ENCODE peak calls at places on chromosomes 6 and 20, in four cellular contexts. M, U, V and W are unnamed samples. For H3K27me3 and H3K9me3, the result is how much of the 10 kb centered on the place peaks cover.

GRCh38 chr6:132768051-132768517 is 10.4 kb upstream of the VNN2 start:
- DNase-seq in V (no peak), M (no peak), U (peak), W (no peak)

GRCh38 chr20:44065401-44066340 is 121.3 kb downstream of the JPH2 start:
- DNase-seq in V (no peak), M (no peak), U (no peak), W (no peak)

GRCh38 chr6:159819932-159820640 is 20.0 kb downstream of the PNLDC1 start:
- DNase-seq in M (no peak), V (no peak), U (peak), W (peak)

GRCh38 chr20:24998121-24998520 is 5.6 kb upstream of the APMAP start:
- DNase-seq in U (peak), M (no peak), V (no peak), W (no peak)

GRCh38 chr6:148146717-148147116 is 195.9 kb upstream of the SASH1 start:
- DNase-seq in V (peak), U (no peak), M (peak), W (peak)

GRCh38 chr6:111773501-111774345 is 99.5 kb downstream of the FYN start:
- DNase-seq in M (no peak), V (no peak), U (no peak), W (no peak)

GRCh38 chr6:131062245-131063027 is 609 bp downstream of the EPB41L2 start:
- DNase-seq in V (no peak), U (peak), M (no peak), W (no peak)

GRCh38 chr20:58065508-58066361 is 162.7 kb downstream of the ANKRD60 start:
- DNase-seq in U (peak), V (no peak), M (peak), W (no peak)

GRCh38 chr6:113414511-113414910 is 442.6 kb upstream of the MARCKS start:
- DNase-seq in V (peak), U (peak), M (peak), W (no peak)

DNA sequence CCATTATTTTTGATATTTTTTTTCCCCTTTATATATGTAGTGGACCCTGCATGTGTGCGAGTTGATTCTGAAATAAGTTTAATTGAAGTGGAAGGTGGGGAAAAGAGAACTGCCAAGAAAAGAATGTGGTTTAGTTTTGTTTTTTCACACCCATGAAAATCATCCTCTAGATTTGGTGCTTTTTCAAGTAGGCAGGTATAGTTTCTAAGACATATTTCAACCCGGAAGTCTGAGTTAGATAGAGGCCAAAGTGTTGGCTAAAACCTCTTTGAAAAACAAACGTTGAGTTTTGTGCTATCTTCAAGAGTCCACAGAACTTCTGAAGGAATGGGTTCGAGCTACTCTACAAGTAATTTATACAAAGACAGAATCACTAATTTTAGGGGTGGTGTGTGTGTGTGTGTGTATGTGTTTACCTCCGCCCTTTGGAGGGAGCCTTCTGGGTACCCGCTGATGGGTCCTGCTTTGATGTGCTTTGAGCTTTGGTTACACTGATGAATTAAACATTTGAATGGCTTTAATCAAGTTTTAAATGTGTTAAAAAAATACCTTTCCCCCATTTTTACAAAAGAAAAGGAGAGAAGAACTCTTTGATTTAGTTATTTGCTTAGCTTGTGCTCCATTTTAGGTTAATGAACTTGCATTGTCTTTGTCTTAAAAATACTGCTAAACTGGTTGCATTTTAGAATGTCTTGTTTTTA is 2.5 kb downstream of the RREB1 start:
- DNase-seq in M (no peak), U (no peak), V (no peak), W (peak)
- H3K27me3 ChIP-seq in M (under half), U (under half), V (under half), W (under half)

GRCh38 chr6:140854363-140854762 is 1278.4 kb upstream of the GJE1 start:
- DNase-seq in U (no peak), M (no peak), V (no peak), W (no peak)
- H3K27ac ChIP-seq in U (peak), M (no peak), V (no peak), W (no peak)

GRCh38 chr20:29497261-29497671 is 1760.2 kb upstream of the DEFB115 start:
- DNase-seq in M (no peak), U (peak), V (no peak), W (no peak)
- H3K9me3 ChIP-seq in M (under half), U (under half), V (under half), W (under half)

GRCh38 chr6:108170607-108171290 is 4.9 kb downstream of the NR2E1 start:
- DNase-seq in U (no peak), V (no peak), M (no peak), W (no peak)
- H3K27me3 ChIP-seq in U (under half), V (half or more), M (half or more), W (half or more)

GRCh38 chr6:98843274-98844243 is 9.2 kb downstream of the POU3F2 start:
- DNase-seq in U (peak), M (peak), V (no peak), W (no peak)
- H3K27ac ChIP-seq in U (no peak), M (peak), V (no peak), W (no peak)